ENCODE peak calls at places on chromosomes 12 and 14, in seven cellular contexts. Z, N, P, C, B, T and M are unnamed samples.

GRCh38 chr14:79278286-79278797 is 933.0 kb downstream of the DIO2 start:
- DNase-seq in Z (no peak), N (no peak), P (no peak), C (peak), B (no peak), T (no peak), M (no peak)

GRCh38 chr14:74302160-74302628 is 540 bp downstream of the ABCD4 start:
- DNase-seq in Z (no peak), N (peak), P (peak), C (peak), B (peak), T (peak), M (no peak)

GRCh38 chr12:28498850-28499249 is 308.6 kb downstream of the CCDC91 start:
- DNase-seq in Z (no peak), N (no peak), P (no peak), C (no peak), B (no peak), T (no peak), M (no peak)

GRCh38 chr14:68782091-68782981 is 10.5 kb downstream of the ZFP36L1 start:
- DNase-seq in Z (peak), N (no peak), P (no peak), C (no peak), B (no peak), T (no peak), M (no peak)

GRCh38 chr14:47149326-47149725 is 497.7 kb upstream of the RPL10L start:
- DNase-seq in Z (no peak), N (no peak), P (no peak), C (no peak), B (no peak), T (no peak), M (no peak)

GRCh38 chr12:53659011-53659551 is 16.8 kb downstream of the ATP5MC2 start:
- DNase-seq in Z (no peak), N (peak), P (no peak), C (peak), B (no peak), T (no peak), M (no peak)

GRCh38 chr12:79302171-79302841 is 388.5 kb downstream of the PAWR start:
- DNase-seq in Z (no peak), N (peak), P (no peak), C (no peak), B (no peak), T (no peak), M (no peak)

GRCh38 chr12:115337693-115338543 is 653.9 kb upstream of the TBX3 start:
- DNase-seq in Z (no peak), N (peak), P (peak), C (peak), B (no peak), T (peak), M (no peak)

GRCh38 chr12:12705833-12706520 is 10.0 kb upstream of the GPR19 start:
- DNase-seq in Z (peak), N (peak), P (no peak), C (peak), B (peak), T (no peak), M (no peak)

GRCh38 chr12:109878749-109879148 is 1.6 kb downstream of the GLTP start:
- DNase-seq in Z (no peak), N (no peak), P (no peak), C (no peak), B (no peak), T (no peak), M (no peak)

GRCh38 chr14:105529506-105530445 is 3.4 kb downstream of the TMEM121 start:
- DNase-seq in Z (peak), N (no peak), P (no peak), C (no peak), B (no peak), T (peak), M (no peak)

GRCh38 chr12:132491349-132491663 is 1.4 kb downstream of the FBRSL1 start:
- DNase-seq in Z (no peak), N (no peak), P (no peak), C (no peak), B (no peak), T (no peak), M (no peak)

GRCh38 chr12:64120568-64120967 is 101.5 kb downstream of the KICS2 start:
- DNase-seq in Z (no peak), N (no peak), P (no peak), C (no peak), B (no peak), T (no peak), M (no peak)

GRCh38 chr12:121596526-121596925 is 15.7 kb upstream of the KDM2B start:
- DNase-seq in Z (no peak), N (no peak), P (no peak), C (no peak), B (no peak), T (no peak), M (no peak)

GRCh38 chr12:121595520-121595919 is 14.7 kb upstream of the KDM2B start:
- DNase-seq in Z (no peak), N (no peak), P (no peak), C (no peak), B (no peak), T (no peak), M (no peak)

GRCh38 chr12:121592323-121592722 is 11.5 kb upstream of the KDM2B start:
- DNase-seq in Z (no peak), N (no peak), P (no peak), C (no peak), B (no peak), T (no peak), M (no peak)

DNA sequence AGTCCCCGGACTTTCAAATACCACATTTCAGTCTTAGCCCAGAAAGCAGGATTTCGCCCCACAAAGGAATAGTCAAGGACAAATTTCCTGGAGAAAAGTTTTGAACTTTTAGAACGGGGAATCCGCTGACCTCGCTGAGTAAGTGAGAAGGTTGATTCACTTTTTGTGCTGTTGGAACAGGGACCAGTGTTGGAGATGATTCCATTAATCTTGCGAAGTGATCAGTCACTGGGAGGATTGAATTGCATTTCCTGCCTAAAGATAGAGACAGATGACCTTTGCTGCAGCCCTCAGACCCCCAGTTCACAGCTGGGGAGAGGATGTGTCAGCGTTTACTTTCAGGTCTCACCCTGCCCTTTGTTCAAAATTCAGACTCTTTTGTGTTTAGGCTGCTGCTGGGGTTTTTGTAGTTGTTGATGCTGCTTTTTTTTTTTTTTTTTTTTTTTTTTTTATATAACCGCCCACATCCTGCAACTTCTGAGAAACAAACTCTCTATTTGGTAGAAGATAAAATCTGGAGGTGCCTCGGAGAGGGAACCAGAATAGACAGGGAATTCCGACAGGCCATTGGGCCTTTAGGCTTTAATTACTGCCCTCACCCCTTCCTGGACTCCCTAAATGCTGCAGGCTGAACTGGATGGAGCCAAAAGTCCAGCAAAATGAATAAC is 9.8 kb upstream of the KDM2B start:
- DNase-seq in Z (peak), N (no peak), P (no peak), C (no peak), B (no peak), T (peak), M (no peak)
- H3K4me3 ChIP-seq in Z (peak), N (no peak), P (no peak), C (no peak), B (no peak), T (peak), M (peak)

GRCh38 chr12:94571556-94571955 is 78.8 kb downstream of the TMCC3 start:
- DNase-seq in Z (no peak), N (peak), P (peak), C (peak), B (no peak), T (no peak), M (no peak)

GRCh38 chr12:94575645-94576393 is 74.5 kb downstream of the TMCC3 start:
- DNase-seq in Z (no peak), N (no peak), P (no peak), C (peak), B (no peak), T (no peak), M (no peak)

GRCh38 chr12:94570161-94570560 is 80.2 kb downstream of the TMCC3 start:
- DNase-seq in Z (no peak), N (peak), P (peak), C (peak), B (no peak), T (no peak), M (no peak)

GRCh38 chr12:94575024-94575423 is 75.3 kb downstream of the TMCC3 start:
- DNase-seq in Z (no peak), N (no peak), P (no peak), C (no peak), B (no peak), T (no peak), M (no peak)
- TF ChIP-seq CTCF in Z (no peak), N (no peak), P (no peak), C (no peak), B (no peak), T (no peak), M (no peak)

GRCh38 chr14:101945171-101945570 is 19.2 kb upstream of the DYNC1H1 start:
- DNase-seq in Z (no peak), N (no peak), P (no peak), C (no peak), B (no peak), T (no peak), M (no peak)
- H3K4me3 ChIP-seq in Z (no peak), N (no peak), P (no peak), C (no peak), B (no peak), T (no peak), M (no peak)

GRCh38 chr12:104456417-104456949 is at the start of gene CHST11:
- DNase-seq in Z (peak), N (peak), P (peak), C (peak), B (peak), T (peak), M (peak)
- TF ChIP-seq CTCF in Z (no peak), N (peak), P (peak), C (peak), B (peak), T (no peak), M (peak)

GRCh38 chr14:18660585-18660922 is 59.6 kb downstream of the OR11H12 start:
- DNase-seq in Z (no peak), N (no peak), P (no peak), C (no peak), B (no peak), T (no peak), M (no peak)
- H3K4me3 ChIP-seq in Z (no peak), N (no peak), P (no peak), C (no peak), B (no peak), T (no peak), M (no peak)